ENCODE peak calls at places on chromosomes 3 and 15, in eight cellular contexts. Y is cardiac fibroblast; J is breast epithelium; Z is kidney; E is fibroblast of pulmonary artery; C is D721Med; R is OCI-LY7; G is CD4-positive, alpha-beta T cell. H is an unnamed sample.

GRCh38 chr15:40055576-40056293 is 16.8 kb upstream of the SRP14 start:
- DNase-seq in Y (no peak), J (peak), Z (peak), E (no peak), C (no peak), R (no peak), G (no peak), H (peak)

GRCh38 chr15:77631790-77632551 is 741 bp downstream of the LINGO1 start:
- DNase-seq in Y (no peak), J (no peak), Z (peak), E (no peak), C (no peak), R (no peak), G (no peak), H (no peak)

GRCh38 chr15:48834756-48835155 is 23.9 kb upstream of the CEP152 start:
- DNase-seq in Y (no peak), J (no peak), Z (no peak), E (no peak), C (no peak), R (no peak), G (no peak), H (no peak)

GRCh38 chr3:183247190-183247589 is 5.9 kb upstream of the B3GNT5 start:
- DNase-seq in Y (peak), J (no peak), Z (no peak), E (peak), C (no peak), R (no peak), G (no peak), H (no peak)

GRCh38 chr3:101574388-101575156 is 592 bp downstream of the PCNP start:
- DNase-seq in Y (peak), J (peak), Z (peak), E (peak), C (no peak), R (peak), G (peak), H (no peak)

GRCh38 chr15:41620536-41621199 is 39.5 kb upstream of the MGA start:
- DNase-seq in Y (no peak), J (no peak), Z (no peak), E (no peak), C (no peak), R (no peak), G (no peak), H (no peak)

GRCh38 chr3:196274585-196274984 is 12.9 kb downstream of the PCYT1A start:
- DNase-seq in Y (no peak), J (no peak), Z (no peak), E (no peak), C (no peak), R (no peak), G (peak), H (no peak)

GRCh38 chr3:65583203-65583602 is 455.5 kb downstream of the MAGI1 start:
- DNase-seq in Y (no peak), J (no peak), Z (no peak), E (no peak), C (no peak), R (no peak), G (no peak), H (no peak)

GRCh38 chr3:15452156-15452555 is 24.8 kb downstream of the EAF1 start:
- DNase-seq in Y (no peak), J (no peak), Z (no peak), E (no peak), C (no peak), R (no peak), G (no peak), H (no peak)

GRCh38 chr3:4978966-4979400 is 254 bp upstream of the BHLHE40 start:
- DNase-seq in Y (peak), J (peak), Z (peak), E (peak), C (peak), R (peak), G (peak), H (peak)

DNA sequence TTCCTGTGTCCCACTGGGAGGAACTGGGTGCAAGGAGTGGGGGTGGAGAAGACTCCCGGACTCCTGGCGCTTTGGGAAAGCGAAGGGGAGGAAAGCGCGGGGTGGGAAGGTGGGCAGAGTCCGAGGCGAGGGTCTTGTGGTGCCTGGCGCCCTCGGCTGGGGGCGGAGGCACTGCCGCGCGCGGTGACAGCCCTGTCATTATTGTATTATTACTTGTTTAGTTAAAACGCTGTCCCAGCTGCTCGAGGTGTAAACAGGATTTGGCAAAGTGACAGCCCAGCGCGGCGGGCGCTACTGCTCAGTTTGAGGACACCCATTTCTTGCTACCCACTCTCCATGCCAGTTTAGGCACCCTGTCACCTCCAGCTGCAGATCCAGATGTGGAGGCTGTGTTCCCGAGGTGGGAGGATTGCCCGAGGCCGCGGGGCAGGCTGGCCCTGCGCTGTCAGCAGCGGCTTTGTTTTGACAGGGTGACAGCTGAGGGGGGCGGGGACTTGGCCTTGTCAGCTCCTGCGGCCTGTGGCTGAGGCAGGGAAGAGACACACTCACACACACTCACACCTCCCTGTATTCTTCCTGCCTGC is 1.0 kb downstream of the KAT2B start:
- DNase-seq in Y (peak), J (peak), Z (peak), E (peak), C (no peak), R (peak), G (peak), H (peak)
- TF ChIP-seq CTCF in Y (no peak), J (no peak), Z (no peak), E (no peak), C (peak), R (no peak), G (no peak), H (no peak)

GRCh38 chr3:24583004-24583403 is 88.4 kb upstream of the THRB start:
- DNase-seq in Y (peak), J (no peak), Z (no peak), E (peak), C (no peak), R (no peak), G (no peak), H (no peak)
- TF ChIP-seq CTCF in Y (peak), J (no peak), Z (peak), E (peak), C (no peak), R (peak), G (no peak), H (peak)

GRCh38 chr15:62067448-62068044 is 769 bp downstream of the C2CD4A start:
- DNase-seq in Y (peak), J (no peak), Z (peak), E (peak), C (no peak), R (no peak), G (no peak), H (peak)
- TF ChIP-seq CTCF in Y (no peak), J (no peak), Z (no peak), E (no peak), C (no peak), R (no peak), G (no peak), H (no peak)

DNA sequence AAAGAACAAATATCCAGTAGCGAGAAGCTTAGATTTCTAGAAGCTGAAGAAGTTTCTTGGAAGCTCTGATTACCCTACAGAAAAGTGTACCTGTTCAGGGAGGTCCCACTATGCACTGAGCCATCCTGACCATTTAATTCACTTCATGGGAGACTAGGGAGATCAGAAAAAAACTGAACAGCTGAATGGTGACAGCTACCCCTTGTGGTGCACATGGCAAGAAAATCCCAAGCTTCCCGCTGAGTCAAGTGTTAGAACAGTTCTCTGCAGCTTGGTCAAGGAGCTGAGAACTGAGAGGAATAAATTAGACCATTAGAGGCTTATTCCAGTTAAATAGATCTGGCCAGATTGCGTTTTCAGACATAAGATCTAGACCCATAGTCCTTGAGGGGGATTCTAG is 197.2 kb upstream of the VEPH1 start:
- DNase-seq in Y (peak), J (no peak), Z (no peak), E (peak), C (no peak), R (no peak), G (no peak), H (no peak)
- TF ChIP-seq CTCF in Y (peak), J (no peak), Z (no peak), E (no peak), C (peak), R (no peak), G (no peak), H (no peak)

GRCh38 chr3:38001456-38002081 is 11.0 kb downstream of the VILL start:
- DNase-seq in Y (no peak), J (no peak), Z (peak), E (no peak), C (no peak), R (no peak), G (no peak), H (no peak)
- TF ChIP-seq CTCF in Y (no peak), J (no peak), Z (no peak), E (peak), C (peak), R (peak), G (no peak), H (no peak)

GRCh38 chr3:50564321-50564720 is 3.2 kb downstream of the C3orf18 start:
- DNase-seq in Y (no peak), J (no peak), Z (no peak), E (no peak), C (no peak), R (no peak), G (no peak), H (no peak)

GRCh38 chr3:50568947-50569749 is at the start of gene HEMK1:
- DNase-seq in Y (peak), J (peak), Z (peak), E (peak), C (peak), R (peak), G (peak), H (peak)

GRCh38 chr3:50567011-50567385 is 549 bp downstream of the C3orf18 start:
- DNase-seq in Y (no peak), J (no peak), Z (no peak), E (no peak), C (no peak), R (no peak), G (no peak), H (no peak)

GRCh38 chr3:50570508-50571279 is 1.4 kb downstream of the HEMK1 start:
- DNase-seq in Y (no peak), J (no peak), Z (no peak), E (no peak), C (no peak), R (no peak), G (no peak), H (no peak)

DNA sequence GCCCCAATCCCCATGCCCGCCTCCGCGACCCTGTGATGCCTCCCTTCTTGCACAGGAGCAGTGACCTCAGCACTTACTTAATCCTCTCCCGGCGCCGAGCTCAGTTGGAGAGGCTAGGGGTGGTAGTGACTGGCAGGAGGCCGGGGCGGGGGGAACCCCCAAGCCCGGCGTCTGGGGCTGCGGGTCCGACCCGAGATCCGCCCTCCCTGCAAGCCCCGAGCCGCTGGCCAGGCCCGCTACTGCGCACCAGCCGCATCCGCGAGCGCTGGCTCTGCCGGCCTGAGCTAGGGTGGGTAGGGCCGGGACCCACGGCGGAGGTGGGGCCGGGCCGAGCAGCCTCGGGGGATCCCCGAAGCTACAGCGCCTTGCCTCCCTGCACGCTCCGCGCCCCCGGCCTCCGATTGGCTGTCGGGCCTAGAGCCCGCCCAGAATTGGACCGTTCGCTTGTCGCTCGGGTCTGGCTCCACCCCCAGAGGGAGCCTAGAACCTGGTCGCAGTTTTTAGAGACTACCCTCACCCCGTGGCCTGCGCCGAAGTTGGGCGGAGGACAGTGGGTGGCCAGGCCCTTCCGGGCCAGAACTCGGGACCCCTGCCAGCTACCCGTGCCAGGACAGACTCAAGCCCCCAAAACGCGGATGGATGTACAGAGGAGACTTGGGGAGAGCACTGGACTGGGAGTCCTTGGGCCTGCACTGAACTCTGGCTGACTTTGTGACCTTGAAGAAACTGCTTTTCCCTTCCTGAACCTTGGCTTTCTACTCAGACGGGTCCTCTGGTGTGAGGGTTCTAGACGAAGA is at the start of gene C3orf18:
- DNase-seq in Y (peak), J (peak), Z (peak), E (peak), C (peak), R (peak), G (peak), H (peak)
- TF ChIP-seq CTCF in Y (no peak), J (no peak), Z (no peak), E (no peak), C (no peak), R (no peak), G (no peak), H (no peak)

DNA sequence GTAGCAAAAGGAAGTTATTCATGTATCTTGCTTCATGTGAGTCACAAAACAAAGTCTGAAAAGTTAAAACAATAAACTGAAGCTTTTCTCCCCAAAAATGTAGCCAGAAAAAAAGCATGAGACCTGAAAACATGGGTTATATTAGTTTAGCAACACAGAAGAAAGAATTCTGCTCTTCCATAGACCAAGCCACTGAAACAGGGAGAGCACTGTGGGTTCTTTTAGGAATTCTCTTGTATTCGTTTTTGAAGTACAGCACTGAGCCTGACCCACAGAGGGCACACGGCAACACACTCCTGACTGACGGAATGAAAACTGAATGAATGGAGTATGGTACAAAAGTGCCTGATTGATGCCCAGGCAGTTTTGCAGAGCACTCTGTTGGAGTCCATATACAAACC is 66.6 kb downstream of the TM4SF4 start:
- DNase-seq in Y (no peak), J (no peak), Z (no peak), E (no peak), C (no peak), R (no peak), G (no peak), H (no peak)
- TF ChIP-seq CTCF in Y (peak), J (no peak), Z (peak), E (peak), C (no peak), R (no peak), G (no peak), H (no peak)